ENCODE peak calls at places on chromosomes 4 and X, in six cellular contexts. One of them, this sample, is unnamed. For H3K36me3, the result is how much of the 10 kb centered on the place peaks cover.

GRCh38 chr4:119026662-119027444 is 108.8 kb upstream of the MYOZ2 start:
- DNase-seq in adrenal gland: no peak
- DNase-seq in upper lobe of right lung: no peak
- DNase-seq in prostate gland: no peak
- DNase-seq in endodermal cell: peak
- DNase-seq in cardiac muscle cell: no peak
- DNase-seq in this sample: peak

GRCh38 chr4:8915201-8916200 is 43.9 kb upstream of the HMX1 start:
- DNase-seq in endodermal cell: no peak
- DNase-seq in adrenal gland: peak
- DNase-seq in upper lobe of right lung: peak
- DNase-seq in cardiac muscle cell: no peak
- DNase-seq in prostate gland: peak
- DNase-seq in this sample: peak

GRCh38 chr4:153497091-153497531 is 31.0 kb downstream of the TMEM131L start:
- DNase-seq in cardiac muscle cell: peak
- DNase-seq in endodermal cell: peak
- DNase-seq in adrenal gland: no peak
- DNase-seq in prostate gland: no peak
- DNase-seq in upper lobe of right lung: no peak
- DNase-seq in this sample: no peak

GRCh38 chr4:71026086-71026485 is 32.6 kb downstream of the DCK start:
- DNase-seq in endodermal cell: no peak
- DNase-seq in prostate gland: no peak
- DNase-seq in upper lobe of right lung: no peak
- DNase-seq in cardiac muscle cell: peak
- DNase-seq in adrenal gland: peak
- DNase-seq in this sample: no peak

GRCh38 chr4:140637836-140638235 is 69.1 kb upstream of the UCP1 start:
- DNase-seq in cardiac muscle cell: peak
- DNase-seq in prostate gland: no peak
- DNase-seq in adrenal gland: no peak
- DNase-seq in endodermal cell: peak
- DNase-seq in upper lobe of right lung: no peak
- DNase-seq in this sample: no peak

GRCh38 chr4:140109626-140110213 is 44.3 kb downstream of the MAML3 start:
- DNase-seq in prostate gland: no peak
- DNase-seq in upper lobe of right lung: no peak
- DNase-seq in endodermal cell: no peak
- DNase-seq in adrenal gland: no peak
- DNase-seq in cardiac muscle cell: no peak
- DNase-seq in this sample: no peak

GRCh38 chr4:92184566-92184965 is 119.2 kb upstream of the GRID2 start:
- DNase-seq in upper lobe of right lung: no peak
- DNase-seq in endodermal cell: no peak
- DNase-seq in cardiac muscle cell: peak
- DNase-seq in adrenal gland: no peak
- DNase-seq in prostate gland: no peak
- DNase-seq in this sample: no peak

GRCh38 chr4:113445286-113445685 is 316.3 kb downstream of the CAMK2D start:
- DNase-seq in cardiac muscle cell: peak
- DNase-seq in endodermal cell: no peak
- DNase-seq in prostate gland: no peak
- DNase-seq in upper lobe of right lung: no peak
- DNase-seq in adrenal gland: peak
- DNase-seq in this sample: peak

GRCh38 chr4:84750260-84750955 is 167.5 kb downstream of the CDS1 start:
- DNase-seq in prostate gland: peak
- DNase-seq in endodermal cell: no peak
- DNase-seq in upper lobe of right lung: no peak
- DNase-seq in adrenal gland: no peak
- DNase-seq in cardiac muscle cell: peak
- DNase-seq in this sample: no peak

GRCh38 chr4:178086324-178086723 is 644.1 kb upstream of the AGA start:
- DNase-seq in upper lobe of right lung: no peak
- DNase-seq in cardiac muscle cell: no peak
- DNase-seq in prostate gland: no peak
- DNase-seq in adrenal gland: no peak
- DNase-seq in endodermal cell: peak
- DNase-seq in this sample: no peak

GRCh38 chrX:131985526-131986049 is 37.5 kb upstream of the STK26 start:
- DNase-seq in upper lobe of right lung: no peak
- DNase-seq in cardiac muscle cell: no peak
- DNase-seq in adrenal gland: no peak
- DNase-seq in endodermal cell: peak
- DNase-seq in prostate gland: peak
- DNase-seq in this sample: no peak

GRCh38 chr4:5808081-5808741 is 84.7 kb downstream of the CRMP1 start:
- DNase-seq in prostate gland: no peak
- DNase-seq in upper lobe of right lung: no peak
- DNase-seq in adrenal gland: no peak
- DNase-seq in cardiac muscle cell: peak
- DNase-seq in endodermal cell: no peak
- DNase-seq in this sample: no peak

GRCh38 chrX:97416461-97416860 is 532.8 kb downstream of the RPA4 start:
- DNase-seq in upper lobe of right lung: no peak
- DNase-seq in cardiac muscle cell: no peak
- DNase-seq in adrenal gland: no peak
- DNase-seq in prostate gland: no peak
- DNase-seq in endodermal cell: no peak
- DNase-seq in this sample: no peak

GRCh38 chr4:1192493-1193205 is 20.3 kb upstream of the SPON2 start:
- DNase-seq in cardiac muscle cell: no peak
- DNase-seq in upper lobe of right lung: peak
- DNase-seq in endodermal cell: peak
- DNase-seq in prostate gland: peak
- DNase-seq in adrenal gland: peak
- DNase-seq in this sample: peak

GRCh38 chr4:105277702-105278101 is 131.0 kb downstream of the TET2 start:
- DNase-seq in upper lobe of right lung: no peak
- DNase-seq in adrenal gland: no peak
- DNase-seq in prostate gland: no peak
- DNase-seq in cardiac muscle cell: no peak
- DNase-seq in endodermal cell: no peak
- DNase-seq in this sample: no peak

GRCh38 chr4:87423313-87424031 is 1.1 kb downstream of the NUDT9 start:
- DNase-seq in prostate gland: no peak
- DNase-seq in adrenal gland: no peak
- DNase-seq in endodermal cell: no peak
- DNase-seq in cardiac muscle cell: no peak
- DNase-seq in upper lobe of right lung: no peak
- DNase-seq in this sample: no peak

GRCh38 chr4:37876156-37876555 is 14.7 kb upstream of the TBC1D1 start:
- DNase-seq in cardiac muscle cell: peak
- DNase-seq in upper lobe of right lung: no peak
- DNase-seq in prostate gland: no peak
- DNase-seq in endodermal cell: no peak
- DNase-seq in adrenal gland: no peak
- DNase-seq in this sample: no peak

DNA sequence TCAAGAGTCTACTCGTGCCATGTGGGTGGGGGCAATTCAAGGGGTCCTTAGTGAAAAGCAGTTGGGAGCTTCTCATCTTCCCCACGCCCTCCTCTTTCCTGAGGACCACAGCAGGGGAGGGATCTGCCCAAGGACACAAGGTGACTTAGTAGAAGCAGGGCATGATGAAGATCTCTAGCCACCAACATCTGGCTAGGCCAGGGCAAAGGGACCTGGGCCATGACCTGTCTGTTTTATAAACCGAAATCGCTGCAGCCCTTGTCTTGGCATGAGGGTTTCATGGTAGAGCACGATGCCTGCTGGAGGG is 5.1 kb downstream of the G6PD start:
- DNase-seq in upper lobe of right lung: no peak
- DNase-seq in adrenal gland: no peak
- DNase-seq in prostate gland: no peak
- DNase-seq in endodermal cell: no peak
- DNase-seq in cardiac muscle cell: no peak
- DNase-seq in this sample: no peak
- H3K27ac ChIP-seq in upper lobe of right lung: peak
- H3K27ac ChIP-seq in adrenal gland: peak
- H3K27ac ChIP-seq in prostate gland: peak
- H3K27ac ChIP-seq in endodermal cell: no peak
- H3K27ac ChIP-seq in cardiac muscle cell: no peak
- H3K27ac ChIP-seq in this sample: peak

DNA sequence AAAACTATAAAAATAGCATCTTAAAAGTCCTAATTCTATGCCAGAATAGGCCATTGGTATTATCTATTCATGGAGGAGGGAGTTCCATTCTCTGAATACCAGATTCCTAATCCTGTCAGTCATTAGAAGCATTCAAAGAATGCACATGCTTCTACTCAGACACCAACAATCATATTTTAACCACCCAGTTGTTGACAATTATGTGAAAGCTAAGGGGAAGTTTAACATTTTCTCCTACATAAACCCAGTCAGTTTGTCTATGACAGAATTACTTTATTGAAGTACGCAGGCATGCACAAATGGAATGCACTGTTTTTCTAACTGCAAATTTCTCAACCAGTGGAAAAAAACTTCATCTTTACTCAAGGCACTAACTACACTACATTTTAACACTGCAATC is 69.6 kb upstream of the MTNR1A start:
- DNase-seq in adrenal gland: no peak
- DNase-seq in upper lobe of right lung: no peak
- DNase-seq in endodermal cell: no peak
- DNase-seq in prostate gland: no peak
- DNase-seq in cardiac muscle cell: peak
- DNase-seq in this sample: no peak
- H3K36me3 ChIP-seq in adrenal gland: under half
- H3K36me3 ChIP-seq in upper lobe of right lung: under half
- H3K36me3 ChIP-seq in endodermal cell: under half
- H3K36me3 ChIP-seq in prostate gland: under half
- H3K36me3 ChIP-seq in cardiac muscle cell: under half
- H3K36me3 ChIP-seq in this sample: under half

GRCh38 chrX:9569875-9570274 is 105.0 kb downstream of the TBL1X start:
- DNase-seq in endodermal cell: no peak
- DNase-seq in adrenal gland: no peak
- DNase-seq in upper lobe of right lung: no peak
- DNase-seq in prostate gland: no peak
- DNase-seq in cardiac muscle cell: peak
- DNase-seq in this sample: no peak
- H3K27ac ChIP-seq in endodermal cell: no peak
- H3K27ac ChIP-seq in adrenal gland: no peak
- H3K27ac ChIP-seq in upper lobe of right lung: no peak
- H3K27ac ChIP-seq in prostate gland: no peak
- H3K27ac ChIP-seq in cardiac muscle cell: no peak
- H3K27ac ChIP-seq in this sample: no peak

GRCh38 chr4:55435136-55435535 is 39.4 kb downstream of the TMEM165 start:
- DNase-seq in upper lobe of right lung: no peak
- DNase-seq in adrenal gland: no peak
- DNase-seq in prostate gland: no peak
- DNase-seq in endodermal cell: no peak
- DNase-seq in cardiac muscle cell: peak
- DNase-seq in this sample: no peak

GRCh38 chr4:55439023-55439422 is 43.3 kb downstream of the TMEM165 start:
- DNase-seq in endodermal cell: no peak
- DNase-seq in adrenal gland: no peak
- DNase-seq in cardiac muscle cell: no peak
- DNase-seq in upper lobe of right lung: no peak
- DNase-seq in prostate gland: no peak
- DNase-seq in this sample: no peak

GRCh38 chr4:55438314-55438713 is 42.6 kb downstream of the TMEM165 start:
- DNase-seq in adrenal gland: no peak
- DNase-seq in endodermal cell: no peak
- DNase-seq in upper lobe of right lung: no peak
- DNase-seq in prostate gland: peak
- DNase-seq in cardiac muscle cell: no peak
- DNase-seq in this sample: no peak

GRCh38 chr4:55437823-55438222 is 42.1 kb downstream of the TMEM165 start:
- DNase-seq in endodermal cell: no peak
- DNase-seq in cardiac muscle cell: no peak
- DNase-seq in adrenal gland: no peak
- DNase-seq in prostate gland: no peak
- DNase-seq in upper lobe of right lung: no peak
- DNase-seq in this sample: no peak

GRCh38 chr4:55437356-55437796 is 41.6 kb downstream of the TMEM165 start:
- DNase-seq in upper lobe of right lung: no peak
- DNase-seq in prostate gland: no peak
- DNase-seq in cardiac muscle cell: peak
- DNase-seq in endodermal cell: no peak
- DNase-seq in adrenal gland: no peak
- DNase-seq in this sample: no peak
- H3K36me3 ChIP-seq in upper lobe of right lung: half or more
- H3K36me3 ChIP-seq in prostate gland: under half
- H3K36me3 ChIP-seq in cardiac muscle cell: under half
- H3K36me3 ChIP-seq in endodermal cell: half or more
- H3K36me3 ChIP-seq in adrenal gland: under half
- H3K36me3 ChIP-seq in this sample: under half

DNA sequence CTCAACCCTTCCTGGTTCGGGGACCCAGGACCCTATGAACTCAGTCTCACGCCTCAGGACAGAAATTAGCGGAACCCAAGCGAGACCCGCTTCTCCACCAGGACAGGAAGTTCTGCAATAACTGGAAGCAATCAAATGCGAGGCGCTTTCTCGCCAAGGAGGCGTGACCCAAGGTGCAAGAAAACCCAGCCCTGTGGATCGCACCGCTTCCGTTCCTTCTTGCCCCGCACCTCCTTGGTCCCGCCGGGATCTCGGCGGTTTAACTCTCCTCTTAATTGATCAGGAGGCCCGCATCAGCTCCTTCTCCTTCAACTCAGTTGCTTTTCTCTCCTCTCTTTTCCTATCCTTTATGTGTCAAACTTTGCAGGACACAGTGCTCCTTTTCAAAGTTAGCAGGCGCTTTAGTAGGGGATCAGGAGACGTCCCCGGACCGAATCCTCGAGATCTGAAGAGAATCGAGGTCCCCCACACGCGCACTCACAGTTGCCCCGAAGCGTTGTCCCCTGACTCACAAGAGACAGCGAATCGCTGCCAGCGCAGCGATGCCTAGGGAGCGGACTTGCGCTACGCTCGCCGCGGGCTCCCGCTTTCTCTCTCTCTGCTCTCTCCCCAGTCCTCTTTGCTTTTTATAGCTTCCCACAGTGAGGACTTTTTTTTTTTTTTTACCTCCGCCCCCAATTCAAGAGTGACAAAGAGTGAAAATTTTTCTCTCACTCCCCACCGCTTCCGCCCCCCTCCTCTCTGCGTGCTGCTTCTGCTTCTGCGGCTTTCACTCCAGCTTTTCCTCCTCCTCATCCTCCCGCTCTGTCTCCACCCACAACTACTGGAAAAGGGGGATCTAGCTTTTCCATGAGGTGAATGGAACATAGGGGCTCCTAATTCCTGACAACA is at the start of gene DKK2:
- DNase-seq in adrenal gland: no peak
- DNase-seq in prostate gland: peak
- DNase-seq in cardiac muscle cell: peak
- DNase-seq in upper lobe of right lung: peak
- DNase-seq in endodermal cell: peak
- DNase-seq in this sample: peak
- H3K27ac ChIP-seq in adrenal gland: no peak
- H3K27ac ChIP-seq in prostate gland: no peak
- H3K27ac ChIP-seq in cardiac muscle cell: no peak
- H3K27ac ChIP-seq in upper lobe of right lung: no peak
- H3K27ac ChIP-seq in endodermal cell: no peak
- H3K27ac ChIP-seq in this sample: no peak

DNA sequence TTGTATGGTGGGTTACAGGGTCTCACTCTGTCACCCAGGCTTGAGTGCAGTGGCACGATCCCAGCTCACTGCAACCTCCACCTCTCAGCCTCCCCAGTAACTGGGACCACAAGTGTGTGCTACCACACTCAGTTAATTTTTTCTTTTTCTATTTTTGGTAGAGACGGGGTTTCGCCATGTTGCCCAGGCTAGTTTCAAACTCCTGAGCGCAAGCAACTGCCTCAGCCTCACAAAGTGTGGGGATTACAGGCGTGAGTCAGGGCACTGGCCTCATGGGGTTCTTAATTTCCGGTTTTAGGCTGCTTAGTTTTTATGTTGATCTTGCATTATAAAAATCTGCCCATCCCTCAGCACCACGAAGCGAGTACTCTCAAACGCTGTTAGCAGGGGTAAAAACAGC is 6.7 kb downstream of the BCAP31 start:
- DNase-seq in adrenal gland: no peak
- DNase-seq in prostate gland: no peak
- DNase-seq in cardiac muscle cell: no peak
- DNase-seq in upper lobe of right lung: no peak
- DNase-seq in endodermal cell: no peak
- DNase-seq in this sample: no peak
- H3K36me3 ChIP-seq in adrenal gland: under half
- H3K36me3 ChIP-seq in prostate gland: under half
- H3K36me3 ChIP-seq in cardiac muscle cell: under half
- H3K36me3 ChIP-seq in upper lobe of right lung: half or more
- H3K36me3 ChIP-seq in endodermal cell: half or more
- H3K36me3 ChIP-seq in this sample: under half